ENCODE peak calls at places on chromosomes 4 and X, in four cellular contexts. H, O, U and D are unnamed samples.
A peak's percentile ranks its signal among the peaks of the same experiment; 100 is the strongest.

GRCh38 chr4:188987011-188987410 is 847.8 kb downstream of the TRIML1 start:
- DNase-seq in H (no peak), O (no peak), U (no peak), D (no peak)

GRCh38 chr4:86670739-86671138 is 76.6 kb downstream of the PTPN13 start:
- DNase-seq in H (no peak), O (no peak), U (no peak), D (no peak)

GRCh38 chrX:143837010-143837409 is 46.9 kb upstream of the UBE2NL start:
- DNase-seq in H (no peak), O (no peak), U (no peak), D (no peak)

GRCh38 chr4:107993969-107994368 is 4.3 kb downstream of the HADH start:
- DNase-seq in H (no peak), O (no peak), U (no peak), D (no peak)

GRCh38 chr4:7186081-7186480 is 6.3 kb upstream of the SORCS2 start:
- DNase-seq in H (peak; percentile 27), O (no peak), U (peak; percentile 42), D (no peak)

GRCh38 chr4:115418997-115419396 is 305.6 kb upstream of the NDST4 start:
- DNase-seq in H (no peak), O (no peak), U (no peak), D (no peak)

GRCh38 chr4:67261971-67262370 is 283.3 kb downstream of the CENPC start:
- DNase-seq in H (no peak), O (no peak), U (no peak), D (no peak)

GRCh38 chrX:51641421-51642021 is 22.8 kb upstream of the CENPVL3 start:
- DNase-seq in H (no peak), O (peak; percentile 21), U (peak; percentile 63), D (no peak)

GRCh38 chr4:98481167-98481566 is 177.2 kb downstream of the TSPAN5 start:
- DNase-seq in H (peak; percentile 75), O (no peak), U (no peak), D (no peak)

GRCh38 chr4:11614426-11614825 is 185.7 kb upstream of the HS3ST1 start:
- DNase-seq in H (no peak), O (no peak), U (no peak), D (no peak)

GRCh38 chr4:70397580-70397979 is at the start of gene OPRPN:
- DNase-seq in H (no peak), O (no peak), U (no peak), D (no peak)

GRCh38 chrX:42941671-42942070 is 163.7 kb upstream of the PPP1R2C start:
- DNase-seq in H (no peak), O (no peak), U (no peak), D (no peak)
- H3K27ac ChIP-seq in H (no peak overlapping the region), O (no peak overlapping the region), U (no peak overlapping the region), D (no peak overlapping the region)

DNA sequence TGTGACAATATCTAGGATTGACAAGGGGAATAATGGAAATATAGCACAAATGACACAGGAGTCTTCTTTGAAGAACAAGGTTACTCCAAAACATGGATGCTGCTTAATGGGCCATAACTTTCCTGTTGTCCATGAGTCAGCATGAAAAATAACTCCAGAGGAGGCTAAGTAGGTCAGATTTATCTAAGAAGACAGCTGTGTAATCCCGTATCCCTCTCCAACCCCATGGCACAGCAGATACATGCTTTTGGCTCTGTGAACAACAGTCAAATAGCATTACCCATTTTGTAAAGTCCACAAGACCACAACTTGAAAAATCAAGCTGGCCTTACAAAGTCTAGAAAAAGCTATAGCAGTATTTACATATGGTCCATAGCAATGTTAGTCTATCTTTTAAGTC is 2.1 kb upstream of the TMEM131L start:
- DNase-seq in H (no peak), O (no peak), U (no peak), D (peak; percentile 42)
- H3K27ac ChIP-seq in H (no peak overlapping the region), O (no peak overlapping the region), U (no peak overlapping the region), D (peak overlapping the region; percentile 93)

GRCh38 chr4:144732584-144733130 is 86.7 kb downstream of the HHIP start:
- DNase-seq in H (no peak), O (no peak), U (no peak), D (no peak)
- H3K27ac ChIP-seq in H (no peak overlapping the region), O (no peak overlapping the region), U (no peak overlapping the region), D (no peak overlapping the region)

GRCh38 chrX:118432799-118433198 is 62.8 kb upstream of the DOCK11 start:
- DNase-seq in H (no peak), O (no peak), U (no peak), D (no peak)

DNA sequence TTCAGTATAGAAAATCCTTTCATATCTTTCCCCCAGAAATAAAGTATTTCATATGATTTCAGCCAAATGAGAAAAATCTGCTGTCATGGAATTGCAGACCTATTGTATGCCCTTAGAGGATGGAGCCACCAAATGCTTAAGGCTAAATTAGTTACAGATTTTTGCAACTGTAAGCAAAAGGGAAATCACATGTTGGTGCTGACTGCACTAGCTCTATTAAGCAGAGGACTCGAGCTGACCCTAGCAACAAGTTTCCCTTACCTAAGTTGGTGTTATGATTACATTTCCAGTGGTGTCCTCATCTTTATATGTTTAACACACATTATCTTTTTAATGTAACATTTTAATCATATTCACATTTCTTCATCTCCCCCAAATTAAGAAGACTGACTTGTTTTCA is 58.3 kb upstream of the DOCK11 start:
- DNase-seq in H (no peak), O (no peak), U (no peak), D (no peak)
- H3K27ac ChIP-seq in H (no peak overlapping the region), O (no peak overlapping the region), U (no peak overlapping the region), D (no peak overlapping the region)

DNA sequence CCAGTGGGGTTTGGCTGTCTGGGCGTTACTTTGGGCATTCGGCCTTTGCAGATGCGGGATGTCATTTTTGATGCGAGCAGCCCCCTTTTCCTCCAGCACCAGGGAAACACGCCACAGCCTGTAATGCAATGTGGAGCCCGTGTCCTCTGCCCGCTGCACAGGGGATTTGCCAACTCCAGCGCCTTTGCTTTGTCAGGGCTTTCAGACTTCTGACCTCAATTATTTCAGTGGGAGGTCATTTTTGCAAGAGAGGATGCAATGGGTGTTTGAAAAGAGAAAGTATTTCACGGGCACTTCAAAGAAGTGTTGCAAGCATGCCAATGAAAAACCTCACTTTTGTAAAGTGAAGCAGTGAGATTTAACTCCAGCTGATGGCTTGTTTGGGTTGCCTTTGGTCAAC is 11.5 kb downstream of the CLCN4 start:
- DNase-seq in H (peak; percentile 13), O (no peak), U (no peak), D (no peak)
- H3K27ac ChIP-seq in H (no peak overlapping the region), O (no peak overlapping the region), U (no peak overlapping the region), D (peak overlapping the region; percentile 61)

GRCh38 chrX:4265036-4265435 is 551.6 kb upstream of the PRKX start:
- DNase-seq in H (no peak), O (no peak), U (no peak), D (no peak)

GRCh38 chrX:4263005-4263404 is 549.6 kb upstream of the PRKX start:
- DNase-seq in H (no peak), O (no peak), U (peak; percentile 13), D (no peak)

DNA sequence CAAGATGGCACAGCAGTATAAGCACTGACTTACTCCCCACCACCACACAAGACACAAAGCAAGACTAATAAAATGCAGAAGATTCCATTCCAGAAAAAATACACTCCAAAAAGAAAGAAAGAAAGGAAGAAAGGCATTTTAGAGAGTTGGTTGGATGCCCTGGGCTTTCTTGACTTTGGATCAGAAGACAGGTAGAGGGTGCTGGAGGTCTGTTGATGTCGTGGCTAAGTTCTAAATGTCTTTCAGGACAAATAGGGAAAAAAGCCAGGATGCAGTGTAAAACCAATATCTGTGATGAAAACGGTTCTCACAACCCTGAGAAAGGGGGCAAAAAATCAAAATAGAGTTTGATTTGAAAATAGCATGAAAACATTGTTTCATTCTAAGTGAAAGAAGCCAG is 555.2 kb upstream of the PRKX start:
- DNase-seq in H (no peak), O (no peak), U (no peak), D (no peak)
- H3K27ac ChIP-seq in H (no peak overlapping the region), O (no peak overlapping the region), U (no peak overlapping the region), D (no peak overlapping the region)

DNA sequence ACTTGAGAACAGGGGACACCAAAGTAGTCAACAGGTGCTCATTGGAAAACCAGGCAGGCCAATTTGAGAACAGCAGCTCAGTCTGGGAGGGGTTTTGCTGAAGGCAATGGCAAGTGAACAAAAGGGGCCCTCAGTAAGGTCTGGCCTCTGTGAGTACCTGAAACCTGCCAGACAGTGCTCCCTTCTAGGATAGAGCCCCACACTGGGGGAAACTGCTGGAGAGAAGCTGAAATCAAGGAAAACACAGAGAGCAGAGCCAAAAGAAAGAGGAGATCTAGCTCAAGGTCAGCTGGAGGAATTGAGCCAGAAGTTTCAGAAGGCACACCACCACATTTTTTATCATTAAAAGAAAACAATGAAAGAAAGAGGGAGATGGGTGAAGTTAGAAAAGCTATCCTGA is 28.2 kb downstream of the PNMA6E start:
- DNase-seq in H (no peak), O (no peak), U (no peak), D (no peak)
- H3K27ac ChIP-seq in H (no peak overlapping the region), O (no peak overlapping the region), U (no peak overlapping the region), D (no peak overlapping the region)